ENCODE peak calls at places on chromosomes 16 and 17, in seven cellular contexts. N is IMR-90, Z is mesenchymal stem cell, A is H9, D is mesendoderm, C is H1, I is neuronal stem cell. H is an unnamed sample.

GRCh38 chr17:259341-259976 is 78.0 kb upstream of the DOC2B start:
- DNase-seq in D (peak), C (peak), A (no peak), I (no peak), Z (no peak), N (no peak), H (no peak)

GRCh38 chr17:75295220-75296158 is 6.3 kb upstream of the SLC25A19 start:
- DNase-seq in C (no peak), Z (no peak), D (no peak), N (no peak), A (no peak), I (no peak), H (peak)

GRCh38 chr16:55811811-55812210 is 21.1 kb downstream of the CES1 start:
- DNase-seq in C (no peak), N (no peak), D (no peak), Z (no peak), A (no peak), I (no peak), H (no peak)

GRCh38 chr16:48596326-48596725 is 13.7 kb downstream of the N4BP1 start:
- DNase-seq in Z (no peak), C (no peak), N (no peak), A (no peak), D (no peak), I (no peak), H (no peak)

GRCh38 chr17:1299729-1300579 is 20.5 kb downstream of the TRARG1 start:
- DNase-seq in D (no peak), A (peak), Z (no peak), I (no peak), N (no peak), C (no peak), H (no peak)

GRCh38 chr17:44000871-44001460 is 3.5 kb upstream of the NAGS start:
- DNase-seq in I (no peak), A (no peak), Z (no peak), C (no peak), N (no peak), D (no peak), H (no peak)

GRCh38 chr17:45345246-45345553 is 28.4 kb upstream of the MAP3K14 start:
- DNase-seq in N (no peak), A (peak), I (no peak), Z (no peak), D (no peak), C (no peak), H (no peak)

GRCh38 chr17:19579192-19579668 is 45.6 kb downstream of the SLC47A1 start:
- DNase-seq in Z (no peak), C (peak), N (no peak), I (no peak), D (peak), A (peak), H (no peak)

GRCh38 chr16:89319883-89320716 is 102.6 kb downstream of the ZNF778 start:
- DNase-seq in I (no peak), A (peak), C (no peak), D (peak), Z (peak), N (peak), H (peak)

GRCh38 chr16:81350306-81350615 is 35.5 kb downstream of the GAN start:
- DNase-seq in C (no peak), I (no peak), A (no peak), D (peak), N (peak), Z (no peak), H (peak)

GRCh38 chr16:82701302-82702022 is 74.7 kb downstream of the CDH13 start:
- DNase-seq in I (no peak), D (no peak), Z (peak), N (no peak), A (no peak), C (no peak), H (no peak)

GRCh38 chr17:80665792-80666191 is 121.2 kb downstream of the RPTOR start:
- DNase-seq in A (no peak), D (no peak), N (no peak), Z (no peak), I (no peak), C (no peak), H (peak)

GRCh38 chr16:21184834-21185233 is 26.4 kb downstream of the LDAF1 start:
- DNase-seq in A (no peak), C (no peak), D (peak), N (no peak), I (no peak), Z (peak), H (no peak)

GRCh38 chr17:39100530-39100929 is 50.9 kb downstream of the PLXDC1 start:
- DNase-seq in Z (no peak), C (no peak), N (no peak), A (no peak), I (no peak), D (no peak), H (no peak)

GRCh38 chr16:27470567-27471431 is 68.8 kb downstream of the IL21R start:
- DNase-seq in I (no peak), C (no peak), D (no peak), Z (peak), N (peak), A (no peak), H (peak)

GRCh38 chr16:80875616-80876015 is 71.2 kb upstream of the CDYL2 start:
- DNase-seq in Z (no peak), C (no peak), A (no peak), N (no peak), I (no peak), D (no peak), H (no peak)

GRCh38 chr17:34562387-34562786 is 17.0 kb upstream of the TMEM132E start:
- DNase-seq in Z (no peak), N (no peak), I (no peak), D (peak), C (no peak), A (peak), H (peak)

GRCh38 chr16:62929593-62929992 is 893.4 kb upstream of the CDH8 start:
- DNase-seq in C (no peak), I (no peak), D (no peak), N (no peak), A (no peak), Z (no peak), H (no peak)

GRCh38 chr16:17275076-17275732 is 195.6 kb downstream of the XYLT1 start:
- DNase-seq in A (no peak), N (no peak), Z (no peak), C (no peak), I (no peak), D (no peak), H (no peak)

GRCh38 chr16:49727611-49728010 is 128.3 kb downstream of the ZNF423 start:
- DNase-seq in D (no peak), C (no peak), N (no peak), A (no peak), I (no peak), Z (no peak), H (no peak)

GRCh38 chr17:64781013-64781392 is 118.9 kb upstream of the SMURF2 start:
- DNase-seq in A (no peak), Z (no peak), C (peak), N (no peak), I (no peak), D (peak), H (peak)

GRCh38 chr17:69535022-69535570 is 120.6 kb downstream of the MAP2K6 start:
- DNase-seq in Z (no peak), A (no peak), N (no peak), C (no peak), I (no peak), D (no peak), H (no peak)

GRCh38 chr16:19879241-19879792 is 5.3 kb downstream of the GPRC5B start:
- DNase-seq in C (peak), D (peak), A (peak), Z (peak), I (no peak), N (peak), H (peak)

GRCh38 chr16:69397821-69398521 is 12.2 kb upstream of the TERF2 start:
- DNase-seq in I (no peak), C (peak), A (peak), N (peak), D (peak), Z (peak), H (peak)

GRCh38 chr17:49390548-49391324 is 23.9 kb downstream of the PHB1 start:
- DNase-seq in Z (peak), D (no peak), C (no peak), A (no peak), I (no peak), N (no peak), H (no peak)

GRCh38 chr17:77875881-77876509 is 82.5 kb upstream of the TNRC6C start:
- DNase-seq in Z (peak), N (peak), I (no peak), C (no peak), D (no peak), A (no peak), H (no peak)

GRCh38 chr17:64146418-64147109 is 16.6 kb upstream of the ERN1 start:
- DNase-seq in C (peak), I (no peak), A (peak), N (peak), D (peak), Z (peak), H (peak)

GRCh38 chr17:336110-337021 is 16.2 kb downstream of the RPH3AL start:
- DNase-seq in I (no peak), N (no peak), D (peak), Z (no peak), C (no peak), A (peak), H (no peak)

GRCh38 chr17:21058098-21058893 is 15.5 kb upstream of the USP22 start:
- DNase-seq in D (peak), Z (peak), C (no peak), A (peak), N (peak), I (no peak), H (no peak)

GRCh38 chr16:56370836-56371235 is 54.5 kb downstream of the AMFR start:
- DNase-seq in C (no peak), Z (peak), N (peak), D (no peak), A (no peak), I (no peak), H (no peak)

GRCh38 chr16:65621640-65622039 is 499.8 kb upstream of the CDH11 start:
- DNase-seq in N (no peak), Z (no peak), D (no peak), C (no peak), A (no peak), I (no peak), H (no peak)

GRCh38 chr17:7854851-7855642 is at the start of gene TMEM88:
- DNase-seq in Z (peak), C (peak), I (peak), A (peak), N (no peak), D (peak), H (no peak)

DNA sequence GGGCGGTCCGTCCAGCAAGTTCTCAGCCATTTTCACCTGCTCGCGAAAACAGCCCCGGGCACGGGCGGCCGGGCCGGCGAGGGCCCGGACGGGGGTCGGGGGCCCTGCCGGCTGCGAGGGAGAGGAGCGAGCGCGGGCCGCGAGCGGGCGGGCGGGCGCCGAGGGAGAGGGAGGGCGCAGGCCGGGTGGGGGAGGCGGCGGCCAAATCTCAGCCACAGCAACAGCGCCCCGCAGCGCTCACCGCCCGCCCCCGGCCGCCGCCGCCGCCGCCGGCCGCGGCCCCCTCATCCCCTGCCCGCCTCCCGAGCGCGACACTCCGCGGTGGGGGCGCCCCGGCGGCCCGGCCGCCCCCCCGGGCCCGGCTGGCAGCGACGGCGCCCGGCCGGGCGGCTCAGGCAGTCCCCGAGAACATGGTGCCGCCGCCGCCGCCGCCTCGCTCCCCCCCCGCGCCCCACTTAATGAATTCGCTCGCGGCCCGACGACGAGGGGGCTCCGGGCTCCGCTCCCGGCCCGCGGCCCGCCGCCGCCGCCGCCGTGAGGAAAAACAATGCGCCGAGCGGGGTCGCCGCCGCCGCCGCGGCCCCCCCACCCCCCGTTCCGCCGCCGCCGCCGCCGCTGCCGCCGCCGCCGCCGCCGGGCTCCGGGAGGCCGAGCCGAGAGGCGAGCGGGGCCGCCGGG is 487 bp downstream of the CREBBP start:
- DNase-seq in I (no peak), C (no peak), Z (peak), A (peak), N (peak), D (peak), H (peak)
- H3K27ac ChIP-seq in I (peak), C (no peak), Z (no peak), A (no peak), N (peak), D (peak), H (peak)

DNA sequence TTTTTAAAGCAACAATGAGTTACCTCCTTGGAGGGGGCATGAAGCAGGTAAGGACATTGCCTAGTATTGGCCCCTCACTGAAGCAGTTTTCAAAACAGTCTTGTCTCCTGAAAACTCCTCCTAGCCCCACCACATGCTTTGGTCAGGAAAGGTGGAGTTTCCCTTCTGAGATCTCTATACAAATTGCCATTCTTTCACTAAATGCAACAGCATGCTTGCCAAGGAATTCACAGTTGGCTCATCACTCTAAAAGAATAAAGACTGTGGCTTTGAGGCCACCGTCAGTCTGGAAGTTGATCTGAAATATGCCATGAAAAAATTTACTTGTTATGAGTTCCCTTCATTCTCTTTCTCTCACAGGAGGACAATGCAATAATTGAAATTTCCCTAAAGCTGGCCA is 4.2 kb downstream of the TTC19 start:
- DNase-seq in D (no peak), C (no peak), N (no peak), Z (no peak), A (no peak), I (no peak), H (no peak)
- H3K18ac ChIP-seq in D (no peak), C (no peak), N (no peak), Z (no peak), A (no peak), I (no peak), H (no peak)

DNA sequence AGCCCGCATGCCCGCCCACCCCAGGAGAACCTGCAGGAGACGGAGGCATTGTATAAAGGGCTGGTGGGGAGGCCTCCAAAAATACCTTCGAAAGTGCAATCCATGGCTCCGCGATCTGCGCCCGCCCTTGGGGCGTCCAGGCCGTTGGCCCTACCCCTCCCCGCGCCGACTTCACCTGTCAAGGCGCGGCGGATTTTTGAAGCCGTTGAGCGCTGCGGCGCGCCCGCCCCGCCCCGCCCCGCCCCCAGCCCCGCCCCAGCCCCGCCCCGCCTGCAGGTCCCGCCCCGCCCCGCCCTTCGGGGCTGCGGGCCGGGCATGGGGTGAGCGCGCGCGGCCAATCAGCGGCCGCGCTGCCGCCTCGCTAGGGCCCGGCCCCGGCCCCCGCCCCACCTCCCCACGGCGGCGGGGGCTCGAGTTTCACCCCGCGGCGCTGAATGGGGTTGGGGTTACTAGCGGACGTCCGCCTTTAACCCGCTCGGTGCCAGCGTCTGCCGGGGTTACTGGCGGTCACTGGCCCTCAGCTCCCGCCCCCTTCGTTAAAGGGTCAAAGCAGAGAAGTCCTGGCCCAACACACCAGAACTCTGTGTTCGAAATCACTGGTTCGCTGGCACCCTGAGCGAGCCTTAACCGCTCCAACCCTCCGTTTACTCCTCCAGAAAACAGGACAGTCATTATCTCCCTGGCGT is 13.2 kb downstream of the SREBF1 start:
- DNase-seq in N (peak), Z (peak), I (peak), A (peak), C (peak), D (peak), H (peak)
- H3K27ac ChIP-seq in N (peak), Z (peak), I (peak), A (peak), C (peak), D (peak), H (peak)

GRCh38 chr17:83035722-83036121 is 43.7 kb upstream of the METRNL start:
- DNase-seq in D (no peak), Z (no peak), A (no peak), N (no peak), I (no peak), C (no peak), H (no peak)
- H3K18ac ChIP-seq in D (no peak), Z (no peak), A (no peak), N (no peak), I (no peak), C (no peak), H (no peak)

GRCh38 chr17:37361543-37361942 is 14.2 kb upstream of the C17orf78 start:
- DNase-seq in Z (no peak), N (no peak), D (no peak), I (no peak), A (no peak), C (no peak), H (peak)
- H3K27ac ChIP-seq in Z (no peak), N (no peak), D (no peak), I (no peak), A (no peak), C (no peak), H (no peak)

GRCh38 chr16:88064011-88064888 is 113.0 kb downstream of the BANP start:
- DNase-seq in N (peak), I (no peak), C (no peak), D (no peak), A (no peak), Z (no peak), H (no peak)

GRCh38 chr16:88063201-88063773 is 112.1 kb downstream of the BANP start:
- DNase-seq in A (no peak), D (no peak), N (peak), Z (peak), C (no peak), I (no peak), H (no peak)

GRCh38 chr16:88060524-88061219 is 109.4 kb downstream of the BANP start:
- DNase-seq in C (no peak), I (no peak), Z (no peak), A (no peak), N (no peak), D (no peak), H (no peak)

GRCh38 chr16:88061346-88062110 is 110.3 kb downstream of the BANP start:
- DNase-seq in I (no peak), D (no peak), Z (no peak), A (no peak), C (no peak), N (no peak), H (no peak)

DNA sequence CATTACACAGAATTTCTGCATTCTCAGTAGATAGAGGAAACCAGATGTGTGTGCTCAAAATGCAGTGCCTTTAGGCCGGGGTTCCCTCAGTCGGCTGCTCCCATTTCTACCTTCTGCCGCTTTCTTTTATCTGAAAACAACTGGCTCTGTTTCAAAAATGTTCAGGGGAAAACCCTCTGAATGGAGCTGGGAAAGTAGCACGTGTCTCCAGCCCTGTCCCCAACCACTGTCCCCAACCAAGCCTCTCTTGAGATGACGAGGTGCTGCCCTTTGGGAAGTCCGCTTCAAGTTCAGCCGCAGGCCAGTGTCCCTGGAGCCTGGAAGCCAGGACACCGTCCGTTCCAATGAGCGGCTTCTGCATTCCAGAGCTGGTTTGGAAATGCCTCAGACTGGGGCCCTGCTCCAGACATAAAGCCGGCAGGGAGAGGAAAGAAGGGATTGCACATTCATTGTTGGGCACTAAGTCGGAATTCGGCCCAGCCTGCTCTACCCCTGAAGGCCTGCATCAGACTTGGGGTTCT is 111.2 kb downstream of the BANP start:
- DNase-seq in I (peak), A (no peak), C (no peak), N (peak), Z (peak), D (no peak), H (peak)
- H3K18ac ChIP-seq in I (no peak), A (no peak), C (no peak), N (peak), Z (no peak), D (no peak), H (peak)